ENCODE peak calls at places on chromosomes 1 and 21, in seven cellular contexts. R, U, G, I, L, H and Y are unnamed samples.

GRCh38 chr1:205580923-205581180 is 51.0 kb downstream of the ELK4 start:
- DNase-seq in U (no peak), G (no peak), H (no peak), I (no peak), R (no peak), L (no peak), Y (no peak)

GRCh38 chr1:115286431-115287205 is 51.4 kb downstream of the NGF start:
- DNase-seq in H (no peak), R (no peak), I (no peak), U (no peak), L (no peak), G (no peak), Y (no peak)

GRCh38 chr21:42010507-42011493 is 640 bp upstream of the ZBTB21 start:
- DNase-seq in G (peak), R (no peak), L (peak), I (peak), U (no peak), H (peak), Y (no peak)

GRCh38 chr1:876428-876827 is 47.3 kb upstream of the SAMD11 start:
- DNase-seq in I (no peak), L (no peak), G (no peak), U (no peak), H (no peak), R (no peak), Y (no peak)

GRCh38 chr1:109502368-109502851 is 7.1 kb downstream of the AMIGO1 start:
- DNase-seq in L (no peak), I (no peak), H (no peak), U (no peak), R (peak), G (no peak), Y (no peak)

GRCh38 chr1:244413736-244414135 is 38.0 kb downstream of the ADSS2 start:
- DNase-seq in R (no peak), U (no peak), L (no peak), I (no peak), G (no peak), H (no peak), Y (no peak)

GRCh38 chr1:110612060-110612745 is 6.0 kb upstream of the KCNA2 start:
- DNase-seq in H (no peak), G (peak), I (no peak), R (no peak), U (no peak), L (peak), Y (no peak)

GRCh38 chr1:110511436-110511835 is 7.5 kb downstream of the KCNA10 start:
- DNase-seq in H (no peak), U (no peak), G (no peak), L (no peak), R (no peak), I (no peak), Y (no peak)

GRCh38 chr21:29196021-29196663 is 65.7 kb downstream of the MAP3K7CL start:
- DNase-seq in L (peak), H (peak), G (peak), R (peak), U (peak), I (peak), Y (peak)